ENCODE peak calls at places on chromosomes 1 and 21, in nine cellular contexts. B is psoas muscle; D is stimulated activated CD4-positive, alpha-beta T cell treated with anti-CD3 and anti-CD28 coated beads, Interleukin-12 subunit alpha, Interleukin-12 subunit beta, amount 100 ng/mL, for 48 hours; Y is RPMI7951; W is NCI-H226; H is NCI-H446 treated with DMSO at 0.1 percent for 48 hours; M is HFF-Myc; K is ACHN; L is activated CD4-positive, alpha-beta T cell treated with anti-CD3 and anti-CD28 coated beads for 24 hours. V is an unnamed sample.

GRCh38 chr1:102550729-102551384 is 554.1 kb upstream of the OLFM3 start:
- DNase-seq in L (no peak), M (peak), B (no peak), W (no peak), K (peak), Y (peak), H (no peak), D (no peak), V (no peak)

GRCh38 chr1:232378266-232379041 is 251.5 kb downstream of the SIPA1L2 start:
- DNase-seq in W (no peak), D (no peak), K (no peak), H (peak), L (no peak), B (no peak), M (no peak), Y (no peak), V (no peak)

GRCh38 chr1:220278991-220279390 is 6.7 kb upstream of the RAB3GAP2 start:
- DNase-seq in M (no peak), H (no peak), K (no peak), B (no peak), L (no peak), D (no peak), Y (peak), W (no peak), V (no peak)

GRCh38 chr1:83964153-83964552 is 34.8 kb downstream of the TTLL7 start:
- DNase-seq in Y (no peak), B (no peak), H (no peak), L (no peak), D (no peak), W (no peak), M (no peak), K (no peak), V (no peak)

GRCh38 chr1:183101841-183102276 is 78.6 kb downstream of the LAMC1 start:
- DNase-seq in L (no peak), D (no peak), B (peak), H (no peak), K (no peak), Y (no peak), W (no peak), M (no peak), V (no peak)

GRCh38 chr1:192235127-192235526 is 76.9 kb downstream of the RGS18 start:
- DNase-seq in D (no peak), W (peak), M (no peak), B (no peak), K (no peak), H (no peak), L (no peak), Y (no peak), V (no peak)

GRCh38 chr1:101846820-101847219 is 149.9 kb downstream of the OLFM3 start:
- DNase-seq in W (no peak), M (no peak), Y (no peak), B (no peak), H (peak), D (no peak), L (no peak), K (no peak), V (no peak)

GRCh38 chr1:106831511-106831910 is 225.0 kb upstream of the PRMT6 start:
- DNase-seq in K (no peak), B (no peak), W (no peak), H (peak), L (no peak), M (no peak), Y (no peak), D (no peak), V (no peak)

GRCh38 chr1:39761557-39762260 is 9.4 kb downstream of the OXCT2 start:
- DNase-seq in Y (no peak), K (no peak), M (no peak), H (no peak), W (no peak), D (no peak), L (no peak), B (no peak), V (no peak)

GRCh38 chr1:201207046-201207445 is 16.4 kb downstream of the IGFN1 start:
- DNase-seq in B (no peak), L (no peak), Y (no peak), D (no peak), W (no peak), H (no peak), M (no peak), K (no peak), V (no peak)

GRCh38 chr1:244192336-244192735 is 141.3 kb downstream of the ZBTB18 start:
- DNase-seq in W (no peak), D (no peak), Y (no peak), K (no peak), M (no peak), H (no peak), L (no peak), B (no peak), V (no peak)

GRCh38 chr1:112527266-112528010 is 18.7 kb downstream of the WNT2B start:
- DNase-seq in K (peak), L (no peak), D (no peak), W (peak), B (no peak), M (no peak), H (no peak), Y (no peak), V (no peak)

GRCh38 chr1:169941982-169942830 is 48.5 kb upstream of the SCYL3 start:
- DNase-seq in W (no peak), K (no peak), B (no peak), D (no peak), H (no peak), Y (peak), L (no peak), M (peak), V (no peak)

GRCh38 chr1:62391369-62391971 is 45.4 kb upstream of the USP1 start:
- DNase-seq in Y (no peak), W (no peak), B (no peak), L (no peak), H (no peak), D (peak), M (no peak), K (peak), V (peak)

GRCh38 chr21:34933609-34934345 is 115.3 kb downstream of the RUNX1 start:
- DNase-seq in W (no peak), Y (peak), D (no peak), M (no peak), B (no peak), K (peak), H (no peak), L (no peak), V (no peak)

GRCh38 chr1:222777463-222777862 is 37.4 kb upstream of the DISP1 start:
- DNase-seq in W (peak), D (no peak), H (no peak), L (no peak), K (no peak), B (no peak), M (no peak), Y (no peak), V (peak)

GRCh38 chr1:119323216-119323982 is 45.2 kb upstream of the HAO2 start:
- DNase-seq in W (no peak), M (no peak), L (no peak), Y (no peak), K (no peak), H (no peak), D (no peak), B (no peak), V (no peak)

GRCh38 chr1:53599461-53599860 is 139.5 kb downstream of the GLIS1 start:
- DNase-seq in W (no peak), K (no peak), B (no peak), L (no peak), Y (no peak), H (no peak), D (no peak), M (no peak), V (no peak)

GRCh38 chr1:89844236-89844807 is 23.5 kb downstream of the LRRC8D start:
- DNase-seq in B (no peak), H (no peak), D (peak), Y (no peak), K (no peak), M (no peak), L (no peak), W (no peak), V (no peak)

GRCh38 chr1:222109836-222110235 is 367.9 kb upstream of the DUSP10 start:
- DNase-seq in D (no peak), Y (peak), L (no peak), W (no peak), K (no peak), B (no peak), M (no peak), H (no peak), V (no peak)

GRCh38 chr1:48697066-48697707 is 79.5 kb downstream of the BEND5 start:
- DNase-seq in Y (peak), M (peak), W (no peak), D (peak), K (peak), L (peak), H (no peak), B (peak), V (peak)

GRCh38 chr1:210446479-210446878 is 117.8 kb downstream of the HHAT start:
- DNase-seq in K (peak), B (no peak), H (no peak), M (peak), D (peak), Y (peak), W (no peak), L (peak), V (no peak)

GRCh38 chr1:50108497-50109073 is at the start of gene ELAVL4:
- DNase-seq in D (no peak), M (no peak), L (no peak), K (no peak), B (no peak), Y (no peak), W (no peak), H (peak), V (no peak)

GRCh38 chr1:50097041-50097739 is 11.5 kb upstream of the ELAVL4 start:
- DNase-seq in B (no peak), W (no peak), M (no peak), H (no peak), L (no peak), Y (no peak), K (no peak), D (no peak), V (no peak)

GRCh38 chr1:36883315-36883949 is 150.9 kb downstream of the GRIK3 start:
- DNase-seq in Y (no peak), H (no peak), M (no peak), D (no peak), W (no peak), B (no peak), L (no peak), K (no peak), V (no peak)

V was measured in NCI-H460.